ENCODE peak calls at places on chromosomes 7 and 10, in four cellular contexts. R is K562, Z is HepG2, V is H1. P is an unnamed sample.

GRCh38 chr10:46560952-46561351 is 4.5 kb upstream of the GPRIN2 start:
- DNase-seq in R (no peak), Z (no peak), V (no peak), P (no peak)

GRCh38 chr10:131843881-131844284 is 56.9 kb upstream of the PPP2R2D start:
- DNase-seq in R (no peak), Z (no peak), V (no peak), P (no peak)

GRCh38 chr10:87691515-87692070 is 31.9 kb downstream of the PAPSS2 start:
- DNase-seq in R (peak), Z (no peak), V (no peak), P (no peak)

GRCh38 chr7:25847331-25848070 is 304.5 kb upstream of the NFE2L3 start:
- DNase-seq in R (no peak), Z (no peak), V (no peak), P (peak)

GRCh38 chr7:12715372-12716133 is 28.1 kb downstream of the ARL4A start:
- DNase-seq in R (peak), Z (peak), V (peak), P (peak)

GRCh38 chr10:46022978-46023702 is 7.3 kb downstream of the NCOA4 start:
- DNase-seq in R (peak), Z (peak), V (peak), P (peak)

GRCh38 chr7:123070702-123071286 is 75.3 kb upstream of the TAS2R16 start:
- DNase-seq in R (peak), Z (peak), V (no peak), P (peak)

GRCh38 chr10:27626821-27627359 is 118.7 kb downstream of the MKX start:
- DNase-seq in R (no peak), Z (no peak), V (no peak), P (no peak)

GRCh38 chr10:119113805-119114732 is 10.2 kb downstream of the DENND10 start:
- DNase-seq in R (no peak), Z (peak), V (no peak), P (peak)

GRCh38 chr7:50953820-50954219 is 171.1 kb upstream of the GRB10 start:
- DNase-seq in R (no peak), Z (peak), V (peak), P (no peak)

GRCh38 chr7:42940985-42941847 is 9.0 kb downstream of the MRPL32 start:
- DNase-seq in R (peak), Z (peak), V (peak), P (peak)

GRCh38 chr10:30847642-30848041 is 184.0 kb downstream of the ZNF438 start:
- DNase-seq in R (no peak), Z (no peak), V (no peak), P (no peak)

GRCh38 chr7:158856883-158857668 is 718 bp downstream of the DYNC2I1 start:
- DNase-seq in R (no peak), Z (no peak), V (no peak), P (peak)

GRCh38 chr7:146960747-146961416 is 844.3 kb downstream of the CNTNAP2 start:
- DNase-seq in R (no peak), Z (no peak), V (no peak), P (no peak)

GRCh38 chr7:137946015-137946414 is 55.9 kb downstream of the CREB3L2 start:
- DNase-seq in R (no peak), Z (no peak), V (no peak), P (no peak)

GRCh38 chr10:117442521-117442920 is 67.3 kb upstream of the PDZD8 start:
- DNase-seq in R (no peak), Z (no peak), V (no peak), P (no peak)

GRCh38 chr7:156897673-156898072 is 4.7 kb upstream of the LMBR1 start:
- DNase-seq in R (no peak), Z (no peak), V (no peak), P (peak)

GRCh38 chr7:149181136-149181790 is 14.1 kb upstream of the ZNF282 start:
- DNase-seq in R (no peak), Z (no peak), V (no peak), P (no peak)

GRCh38 chr10:74976565-74976964 is 134.9 kb upstream of the SAMD8 start:
- DNase-seq in R (no peak), Z (peak), V (no peak), P (no peak)

GRCh38 chr7:84085147-84085546 is 109.4 kb downstream of the SEMA3A start:
- DNase-seq in R (no peak), Z (peak), V (no peak), P (no peak)

GRCh38 chr7:98439484-98439883 is 38.6 kb upstream of the BAIAP2L1 start:
- DNase-seq in R (no peak), Z (no peak), V (no peak), P (no peak)

GRCh38 chr7:118918556-118918955 is 694.1 kb downstream of the ANKRD7 start:
- DNase-seq in R (peak), Z (peak), V (no peak), P (no peak)

GRCh38 chr7:99839560-99840011 is 11.8 kb downstream of the CYP3A43 start:
- DNase-seq in R (no peak), Z (no peak), V (no peak), P (no peak)

GRCh38 chr10:59283456-59284082 is 78.8 kb downstream of the FAM13C start:
- DNase-seq in R (no peak), Z (no peak), V (no peak), P (no peak)

GRCh38 chr7:87220026-87220733 is 648 bp upstream of the TMEM243 start:
- DNase-seq in R (peak), Z (peak), V (peak), P (peak)

GRCh38 chr7:87217983-87218653 is 1.4 kb downstream of the TMEM243 start:
- DNase-seq in R (no peak), Z (no peak), V (no peak), P (no peak)

GRCh38 chr7:87219545-87220025 is at the start of gene TMEM243:
- DNase-seq in R (peak), Z (peak), V (no peak), P (peak)

GRCh38 chr7:87218941-87219544 is 489 bp downstream of the TMEM243 start:
- DNase-seq in R (peak), Z (peak), V (peak), P (peak)

GRCh38 chr7:87220734-87221215 is 1.2 kb upstream of the TMEM243 start:
- DNase-seq in R (peak), Z (no peak), V (no peak), P (no peak)
- TF ChIP-seq RNF2 in R (no peak), Z (no peak), V (no peak), P (no peak)

DNA sequence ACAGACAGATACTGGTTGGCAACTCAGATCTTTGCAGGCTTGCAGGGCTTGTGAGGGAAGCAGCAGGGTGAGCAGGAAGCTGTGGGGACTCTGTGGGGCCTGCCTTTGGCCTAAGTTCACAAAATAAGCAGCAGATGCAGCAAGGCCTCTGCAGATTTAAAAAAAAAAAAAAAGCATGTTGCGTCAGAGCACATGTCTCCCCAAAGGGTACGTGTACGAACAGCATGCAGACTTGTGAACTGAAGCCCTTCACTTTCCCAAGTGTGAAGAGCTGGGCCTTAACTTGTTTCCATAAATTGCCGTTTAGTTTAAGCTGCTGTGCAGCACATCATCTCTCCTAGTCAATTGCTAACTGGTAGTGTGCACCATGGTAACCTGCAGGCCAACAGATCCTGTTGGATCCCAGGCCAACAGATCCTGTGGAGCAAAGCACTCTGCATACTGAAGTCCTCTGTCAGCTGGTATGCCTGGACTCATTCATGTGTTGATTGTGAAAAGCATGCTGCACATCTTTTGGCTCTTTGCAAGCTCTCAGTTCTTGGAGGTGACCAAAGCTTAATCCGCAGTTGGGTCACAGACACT is 10.8 kb upstream of the XPNPEP1 start:
- DNase-seq in R (no peak), Z (no peak), V (no peak), P (no peak)
- TF ChIP-seq HDAC2 in R (no peak), Z (no peak), V (no peak), P (no peak)

GRCh38 chr7:1104514-1105179 is 16.7 kb downstream of the GPER1 start:
- DNase-seq in R (no peak), Z (no peak), V (no peak), P (no peak)
- TF ChIP-seq RNF2 in R (no peak), Z (no peak), V (no peak), P (no peak)

DNA sequence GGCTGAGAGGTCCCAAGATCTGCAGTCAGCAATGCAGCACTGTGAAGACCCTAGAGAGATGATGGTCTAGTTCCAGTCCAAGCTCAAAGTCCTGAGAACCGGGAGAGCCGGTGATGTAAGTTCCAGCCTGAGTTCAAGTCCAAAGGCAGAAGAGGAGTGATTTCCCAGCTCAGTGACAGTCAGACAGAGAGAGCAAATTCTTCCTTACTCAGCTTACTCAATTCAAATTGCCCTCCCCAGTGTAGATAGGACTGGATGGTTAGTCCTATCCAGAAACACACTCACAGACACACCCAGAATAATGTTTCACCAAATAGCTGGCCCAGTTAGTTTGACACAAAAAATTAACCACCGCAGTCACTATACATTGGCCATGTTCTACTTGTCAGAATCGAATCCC is 185.5 kb upstream of the MYO3A start:
- DNase-seq in R (no peak), Z (no peak), V (no peak), P (no peak)
- TF ChIP-seq HDAC2 in R (no peak), Z (no peak), V (no peak), P (no peak)

DNA sequence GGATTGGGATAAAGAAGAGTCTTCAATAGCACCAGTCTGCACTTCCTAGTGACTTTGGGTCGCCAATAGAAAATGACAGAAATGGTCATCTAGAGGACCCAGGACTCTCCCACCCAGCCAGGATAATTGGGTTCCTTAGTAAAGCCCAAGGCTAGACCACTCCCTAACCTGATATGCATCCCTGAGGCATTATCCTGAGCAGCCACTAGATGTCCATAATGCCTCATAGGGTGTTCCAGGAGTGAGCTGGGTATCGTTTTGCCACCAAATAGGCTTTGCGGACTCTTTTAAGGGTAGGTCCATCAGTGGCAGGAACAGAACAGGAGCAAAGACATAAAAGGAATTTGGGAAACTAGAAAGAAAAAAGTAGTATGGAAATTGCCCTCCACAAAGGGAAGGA is 4.5 kb upstream of the LRRC4 start:
- DNase-seq in R (peak), Z (peak), V (no peak), P (peak)
- TF ChIP-seq RNF2 in R (no peak), Z (no peak), V (no peak), P (no peak)

P was measured in A549.